ENCODE peak calls at places on chromosomes 4 and X, in seven cellular contexts. P is T-helper 2 cell; W is NCI-H2081; D is MCF 10A; A is CD4-positive, alpha-beta T cell; E is heart left ventricle; O is T follicular helper cell. F is an unnamed sample.

GRCh38 chr4:169184236-169184635 is 86.5 kb downstream of the SH3RF1 start:
- DNase-seq in P (no peak), W (no peak), D (no peak), A (no peak), E (no peak), O (no peak), F (no peak)

GRCh38 chr4:181046809-181047208 is 1196.4 kb upstream of the TENM3 start:
- DNase-seq in P (no peak), W (no peak), D (no peak), A (no peak), E (no peak), O (no peak), F (no peak)

GRCh38 chr4:128787509-128788311 is 21.8 kb upstream of the JADE1 start:
- DNase-seq in P (no peak), W (no peak), D (no peak), A (no peak), E (no peak), O (no peak), F (no peak)

GRCh38 chrX:101257448-101258259 is 33.5 kb downstream of the TAF7L start:
- DNase-seq in P (no peak), W (no peak), D (no peak), A (no peak), E (no peak), O (no peak), F (no peak)

GRCh38 chrX:20951016-20951795 is 423.0 kb upstream of the CNKSR2 start:
- DNase-seq in P (no peak), W (no peak), D (peak), A (no peak), E (no peak), O (no peak), F (no peak)

GRCh38 chr4:148265627-148266026 is 176.6 kb downstream of the NR3C2 start:
- DNase-seq in P (no peak), W (no peak), D (no peak), A (no peak), E (no peak), O (no peak), F (no peak)

GRCh38 chrX:10725071-10725470 is 104.7 kb upstream of the MID1 start:
- DNase-seq in P (no peak), W (no peak), D (peak), A (no peak), E (no peak), O (no peak), F (no peak)

GRCh38 chr4:92809381-92809780 is 505.6 kb downstream of the GRID2 start:
- DNase-seq in P (no peak), W (no peak), D (no peak), A (no peak), E (no peak), O (no peak), F (no peak)

GRCh38 chr4:74975848-74976824 is 43.2 kb downstream of the PARM1 start:
- DNase-seq in P (no peak), W (no peak), D (no peak), A (no peak), E (peak), O (no peak), F (no peak)

GRCh38 chr4:79682801-79683217 is 274.8 kb upstream of the GK2 start:
- DNase-seq in P (no peak), W (peak), D (no peak), A (no peak), E (no peak), O (no peak), F (no peak)

GRCh38 chr4:157572291-157572690 is 351.8 kb downstream of the GRIA2 start:
- DNase-seq in P (no peak), W (no peak), D (no peak), A (no peak), E (no peak), O (no peak), F (no peak)

GRCh38 chrX:108735680-108736508 is 469 bp downstream of the IRS4 start:
- DNase-seq in P (no peak), W (peak), D (no peak), A (no peak), E (no peak), O (no peak), F (no peak)

GRCh38 chr4:137647375-137647774 is 115.1 kb upstream of the PCDH18 start:
- DNase-seq in P (no peak), W (no peak), D (no peak), A (no peak), E (no peak), O (no peak), F (no peak)

GRCh38 chr4:76219299-76220055 is 5.9 kb upstream of the SCARB2 start:
- DNase-seq in P (no peak), W (no peak), D (peak), A (no peak), E (no peak), O (no peak), F (no peak)

GRCh38 chr4:100489316-100489715 is 28.5 kb downstream of the EMCN start:
- DNase-seq in P (no peak), W (no peak), D (no peak), A (no peak), E (no peak), O (no peak), F (no peak)

GRCh38 chr4:112552668-112553067 is 36.7 kb upstream of the NEUROG2 start:
- DNase-seq in P (no peak), W (no peak), D (peak), A (no peak), E (no peak), O (no peak), F (no peak)

GRCh38 chr4:182143086-182143821 is 99.9 kb upstream of the TENM3 start:
- DNase-seq in P (no peak), W (no peak), D (peak), A (no peak), E (no peak), O (no peak), F (no peak)

GRCh38 chr4:7985891-7986441 is 46.3 kb upstream of the AFAP1 start:
- DNase-seq in P (no peak), W (no peak), D (no peak), A (no peak), E (no peak), O (no peak), F (no peak)

GRCh38 chr4:11592276-11592675 is 163.6 kb upstream of the HS3ST1 start:
- DNase-seq in P (no peak), W (no peak), D (no peak), A (no peak), E (no peak), O (no peak), F (no peak)

GRCh38 chr4:8269535-8270417 is at the start of gene HTRA3:
- DNase-seq in P (no peak), W (no peak), D (no peak), A (no peak), E (peak), O (no peak), F (no peak)

GRCh38 chr4:74190919-74191397 is 33.0 kb downstream of the MTHFD2L start:
- DNase-seq in P (no peak), W (no peak), D (no peak), A (no peak), E (no peak), O (no peak), F (no peak)

GRCh38 chrX:55714111-55714510 is 3.4 kb upstream of the RRAGB start:
- DNase-seq in P (no peak), W (no peak), D (no peak), A (no peak), E (no peak), O (no peak), F (no peak)

GRCh38 chrX:118761950-118762725 is 34.7 kb downstream of the IL13RA1 start:
- DNase-seq in P (no peak), W (peak), D (no peak), A (no peak), E (no peak), O (no peak), F (no peak)

GRCh38 chr4:132587626-132588025 is 561.5 kb upstream of the PCDH10 start:
- DNase-seq in P (no peak), W (no peak), D (peak), A (no peak), E (no peak), O (no peak), F (no peak)

GRCh38 chr4:8029689-8030088 is 90.0 kb upstream of the AFAP1 start:
- DNase-seq in P (no peak), W (no peak), D (peak), A (no peak), E (no peak), O (no peak), F (no peak)

GRCh38 chrX:6852121-6852520 is 295.4 kb upstream of the STS start:
- DNase-seq in P (no peak), W (no peak), D (no peak), A (no peak), E (no peak), O (no peak), F (no peak)

GRCh38 chr4:150068300-150068699 is 9.9 kb upstream of the DCLK2 start:
- DNase-seq in P (no peak), W (no peak), D (no peak), A (no peak), E (no peak), O (no peak), F (no peak)

GRCh38 chr4:134787315-134787714 is 585.7 kb upstream of the PABPC4L start:
- DNase-seq in P (no peak), W (no peak), D (peak), A (no peak), E (no peak), O (no peak), F (no peak)

GRCh38 chrX:31099536-31100090 is 27.8 kb upstream of the FTHL17 start:
- DNase-seq in P (no peak), W (no peak), D (peak), A (no peak), E (no peak), O (no peak), F (peak)

GRCh38 chr4:144648042-144648441 is 2.1 kb downstream of the HHIP start:
- DNase-seq in P (no peak), W (no peak), D (no peak), A (no peak), E (no peak), O (no peak), F (no peak)

GRCh38 chr4:88811904-88812303 is 114.3 kb upstream of the NAP1L5 start:
- DNase-seq in P (no peak), W (no peak), D (no peak), A (no peak), E (no peak), O (no peak), F (no peak)

GRCh38 chrX:70292788-70293187 is 2.9 kb downstream of the KIF4A start:
- DNase-seq in P (no peak), W (no peak), D (no peak), A (no peak), E (no peak), O (no peak), F (no peak)